ENCODE peak calls at places on chromosomes 12 and 14, in five cellular contexts. B, V, J, F and S are unnamed samples.

GRCh38 chr12:47124451-47124850 is 44.7 kb upstream of the AMIGO2 start:
- DNase-seq in F (no peak), B (no peak), V (no peak), J (peak), S (peak)

GRCh38 chr12:91127296-91127695 is 16.0 kb upstream of the LUM start:
- DNase-seq in F (no peak), V (no peak), B (no peak), J (no peak), S (peak)

GRCh38 chr14:32366256-32366655 is 37.2 kb downstream of the AKAP6 start:
- DNase-seq in B (no peak), J (peak), V (no peak), F (no peak), S (peak)

GRCh38 chr12:132837693-132838463 is 9.2 kb upstream of the GOLGA3 start:
- DNase-seq in V (no peak), B (no peak), J (peak), F (no peak), S (peak)

GRCh38 chr14:70472253-70473159 is 20.5 kb downstream of the ADAM21 start:
- DNase-seq in B (no peak), V (no peak), F (no peak), J (no peak), S (no peak)

GRCh38 chr14:100374891-100375272 is 51.7 kb downstream of the SLC25A47 start:
- DNase-seq in V (no peak), J (peak), F (no peak), B (no peak), S (peak)

GRCh38 chr12:32270818-32271710 is 128.3 kb upstream of the FGD4 start:
- DNase-seq in F (peak), B (no peak), J (peak), V (no peak), S (peak)

GRCh38 chr14:35883677-35884293 is 57.6 kb downstream of the BRMS1L start:
- DNase-seq in V (peak), J (peak), F (peak), B (no peak), S (no peak)

GRCh38 chr12:32727237-32727636 is 28.5 kb downstream of the YARS2 start:
- DNase-seq in B (no peak), J (peak), F (no peak), V (no peak), S (peak)

GRCh38 chr14:21536395-21537087 is 10.4 kb upstream of the SALL2 start:
- DNase-seq in F (no peak), B (no peak), V (no peak), J (no peak), S (no peak)

GRCh38 chr12:110957159-110957558 is 36.8 kb upstream of the MYL2 start:
- DNase-seq in F (no peak), V (no peak), J (no peak), B (no peak), S (no peak)
- TF ChIP-seq CTCF in F (no peak), V (no peak), J (no peak), B (no peak), S (no peak)

GRCh38 chr12:6699259-6699988 is 1.2 kb downstream of the PIANP start:
- DNase-seq in F (no peak), J (no peak), B (no peak), V (no peak), S (peak)

GRCh38 chr12:6701078-6701768 is 608 bp upstream of the PIANP start:
- DNase-seq in V (no peak), B (no peak), F (no peak), J (no peak), S (no peak)

GRCh38 chr12:6700646-6701051 is at the start of gene PIANP:
- DNase-seq in J (no peak), B (peak), V (peak), F (peak), S (no peak)

GRCh38 chr12:6698352-6699046 is 2.1 kb downstream of the PIANP start:
- DNase-seq in J (no peak), F (no peak), V (no peak), B (no peak), S (no peak)

DNA sequence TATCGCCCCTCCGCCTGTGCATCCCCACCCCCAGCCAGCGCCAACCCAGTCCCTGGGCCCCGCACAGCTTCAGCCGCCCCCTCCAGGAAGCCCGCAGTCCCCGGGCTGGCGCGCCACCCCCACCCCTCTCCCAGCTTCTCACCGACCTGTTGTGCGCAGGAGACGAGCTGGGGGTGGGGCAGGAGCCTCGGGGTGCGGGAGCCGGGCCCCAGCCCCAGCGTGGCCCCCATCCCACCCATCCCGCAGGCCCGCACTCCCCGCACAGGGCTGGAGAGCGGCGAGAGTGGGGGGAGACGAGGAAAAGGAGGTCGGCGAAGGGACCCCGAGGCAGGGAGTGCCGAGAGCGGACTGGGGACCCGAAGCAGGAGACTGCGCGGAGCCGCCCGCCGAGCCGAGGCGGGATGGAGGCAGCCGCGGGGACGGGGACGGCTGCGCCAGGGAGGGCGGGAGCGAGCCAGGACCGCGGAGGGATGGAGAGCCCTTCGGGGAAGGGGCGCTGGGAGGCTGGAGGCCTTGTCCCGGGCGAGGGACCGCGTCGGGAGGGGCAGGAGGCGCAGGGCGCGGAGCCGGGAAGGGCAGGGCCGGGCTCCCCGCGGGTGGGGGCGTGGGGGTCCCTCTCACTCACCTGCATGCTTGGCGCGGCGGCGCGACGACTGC is 498 bp downstream of the PIANP start:
- DNase-seq in F (peak), V (no peak), J (no peak), B (no peak), S (no peak)
- H3K4me3 ChIP-seq in F (peak), V (peak), J (peak), B (peak), S (peak)

DNA sequence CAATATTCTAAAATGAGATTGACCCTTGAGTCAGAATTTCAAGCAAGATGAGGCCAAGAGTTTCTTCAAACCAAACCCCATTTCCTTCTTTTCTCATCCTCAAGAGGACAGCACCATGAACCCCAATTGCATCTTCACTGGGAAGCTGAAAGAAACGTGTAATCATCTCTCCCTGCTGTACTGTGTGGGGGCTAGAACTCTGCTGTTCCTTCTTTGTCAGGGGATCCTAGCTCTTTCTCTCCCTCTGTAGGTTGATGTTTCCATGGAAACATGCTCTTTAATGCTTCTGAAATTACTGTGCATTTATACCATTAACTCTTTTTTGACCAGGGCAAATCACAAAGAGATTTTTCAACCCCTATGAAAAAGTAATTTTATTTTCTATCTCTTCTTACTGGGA is 295.2 kb downstream of the GRIN2B start:
- DNase-seq in F (no peak), B (no peak), J (no peak), V (no peak), S (no peak)
- TF ChIP-seq CTCF in F (no peak), B (no peak), J (no peak), V (no peak), S (no peak)

GRCh38 chr12:109932878-109933503 is 32.9 kb downstream of the TCHP start:
- DNase-seq in F (no peak), V (no peak), J (no peak), B (no peak), S (no peak)
- H3K4me3 ChIP-seq in F (no peak), V (no peak), J (no peak), B (no peak), S (no peak)